ENCODE peak calls at places on chromosomes 12 and 14, in nine cellular contexts. U, J, Y, D, S, L, H, A and M are unnamed samples. For H3K4me1, the result is how much of the 10 kb centered on the place peaks cover.

GRCh38 chr14:100523536-100524025 is 63.6 kb downstream of the BEGAIN start:
- DNase-seq in U (no peak), J (no peak), Y (no peak), D (no peak), S (no peak), L (no peak), H (no peak), A (no peak), M (no peak)

GRCh38 chr12:28802706-28803438 is 346.2 kb upstream of the FAR2 start:
- DNase-seq in U (no peak), J (no peak), Y (no peak), D (no peak), S (peak), L (no peak), H (no peak), A (no peak), M (no peak)

GRCh38 chr14:88322505-88323085 is 474 bp downstream of the KCNK10 start:
- DNase-seq in U (no peak), J (no peak), Y (no peak), D (no peak), S (no peak), L (no peak), H (no peak), A (no peak), M (no peak)

GRCh38 chr14:22558221-22558913 is 30.7 kb downstream of the DAD1 start:
- DNase-seq in U (no peak), J (no peak), Y (no peak), D (no peak), S (no peak), L (no peak), H (no peak), A (no peak), M (peak)

GRCh38 chr14:68966872-68967301 is 12.2 kb downstream of the ACTN1 start:
- DNase-seq in U (peak), J (no peak), Y (no peak), D (peak), S (no peak), L (no peak), H (no peak), A (peak), M (peak)

GRCh38 chr14:75990297-75990696 is 4.7 kb downstream of the IFT43 start:
- DNase-seq in U (no peak), J (no peak), Y (no peak), D (no peak), S (no peak), L (no peak), H (no peak), A (no peak), M (no peak)

GRCh38 chr12:75877588-75878381 is 153.8 kb downstream of the PHLDA1 start:
- DNase-seq in U (peak), J (no peak), Y (no peak), D (no peak), S (no peak), L (peak), H (no peak), A (no peak), M (peak)

GRCh38 chr12:100186071-100186470 is 14.5 kb upstream of the ACTR6 start:
- DNase-seq in U (no peak), J (no peak), Y (no peak), D (no peak), S (no peak), L (no peak), H (no peak), A (no peak), M (no peak)

GRCh38 chr12:55933158-55933798 is 2.3 kb downstream of the DGKA start:
- DNase-seq in U (peak), J (no peak), Y (peak), D (peak), S (no peak), L (no peak), H (no peak), A (peak), M (no peak)

GRCh38 chr12:1212529-1212928 is 221.5 kb downstream of the ERC1 start:
- DNase-seq in U (no peak), J (no peak), Y (peak), D (no peak), S (no peak), L (no peak), H (peak), A (no peak), M (no peak)

GRCh38 chr14:85579957-85580356 is 50.0 kb downstream of the FLRT2 start:
- DNase-seq in U (no peak), J (no peak), Y (no peak), D (no peak), S (no peak), L (no peak), H (no peak), A (no peak), M (no peak)

GRCh38 chr12:49868952-49869815 is 26.3 kb upstream of the BCDIN3D start:
- DNase-seq in U (peak), J (peak), Y (peak), D (peak), S (peak), L (peak), H (no peak), A (peak), M (peak)

GRCh38 chr12:17588968-17589367 is 501.0 kb downstream of the RERGL start:
- DNase-seq in U (no peak), J (no peak), Y (no peak), D (no peak), S (no peak), L (no peak), H (peak), A (no peak), M (peak)

GRCh38 chr14:37144729-37145363 is 27.6 kb downstream of the SLC25A21 start:
- DNase-seq in U (no peak), J (no peak), Y (no peak), D (no peak), S (no peak), L (no peak), H (no peak), A (no peak), M (no peak)

GRCh38 chr12:124692443-124692842 is 125.0 kb upstream of the NCOR2 start:
- DNase-seq in U (no peak), J (no peak), Y (no peak), D (no peak), S (no peak), L (no peak), H (no peak), A (no peak), M (no peak)

GRCh38 chr12:51855586-51856428 is 7.3 kb upstream of the FIGNL2 start:
- DNase-seq in U (peak), J (peak), Y (no peak), D (peak), S (peak), L (peak), H (no peak), A (no peak), M (no peak)

GRCh38 chr12:121753844-121754264 is 39.6 kb downstream of the RHOF start:
- DNase-seq in U (no peak), J (peak), Y (no peak), D (peak), S (peak), L (no peak), H (no peak), A (no peak), M (peak)

GRCh38 chr14:100827751-100828447 is 2.0 kb downstream of the MEG3 start:
- DNase-seq in U (peak), J (no peak), Y (no peak), D (peak), S (no peak), L (peak), H (no peak), A (no peak), M (no peak)

GRCh38 chr12:108622425-108622824 is 11.3 kb downstream of the SELPLG start:
- DNase-seq in U (peak), J (peak), Y (no peak), D (no peak), S (no peak), L (no peak), H (no peak), A (no peak), M (no peak)

GRCh38 chr14:56359245-56359644 is 220.4 kb upstream of the TMEM260 start:
- DNase-seq in U (no peak), J (no peak), Y (no peak), D (no peak), S (no peak), L (no peak), H (no peak), A (no peak), M (no peak)

GRCh38 chr12:110001596-110001995 is 2.4 kb downstream of the ANKRD13A start:
- DNase-seq in U (no peak), J (no peak), Y (no peak), D (no peak), S (no peak), L (peak), H (no peak), A (no peak), M (no peak)

GRCh38 chr12:18250313-18250916 is 10.9 kb upstream of the PIK3C2G start:
- DNase-seq in U (peak), J (no peak), Y (no peak), D (peak), S (no peak), L (peak), H (peak), A (peak), M (no peak)

GRCh38 chr12:22738945-22739344 is 114.0 kb downstream of the ETNK1 start:
- DNase-seq in U (no peak), J (no peak), Y (no peak), D (no peak), S (no peak), L (no peak), H (no peak), A (no peak), M (no peak)

GRCh38 chr12:116216022-116216756 is 61.3 kb downstream of the MED13L start:
- DNase-seq in U (no peak), J (no peak), Y (no peak), D (no peak), S (no peak), L (no peak), H (no peak), A (no peak), M (no peak)

GRCh38 chr14:102998393-102998792 is 59.0 kb downstream of the CDC42BPB start:
- DNase-seq in U (no peak), J (no peak), Y (no peak), D (no peak), S (no peak), L (peak), H (no peak), A (no peak), M (no peak)

GRCh38 chr14:99745307-99745951 is 47.8 kb upstream of the EML1 start:
- DNase-seq in U (peak), J (no peak), Y (no peak), D (no peak), S (no peak), L (peak), H (no peak), A (no peak), M (no peak)

GRCh38 chr12:5022465-5023061 is 21.1 kb upstream of the KCNA5 start:
- DNase-seq in U (peak), J (peak), Y (peak), D (peak), S (no peak), L (peak), H (peak), A (no peak), M (peak)

GRCh38 chr12:4909734-4910501 is at the start of gene KCNA1:
- DNase-seq in U (no peak), J (no peak), Y (no peak), D (no peak), S (no peak), L (no peak), H (no peak), A (no peak), M (peak)

GRCh38 chr12:102542816-102543448 is 62.6 kb upstream of the IGF1 start:
- DNase-seq in U (no peak), J (peak), Y (no peak), D (no peak), S (no peak), L (peak), H (no peak), A (no peak), M (no peak)

GRCh38 chr12:38875571-38876228 is 29.7 kb downstream of the CPNE8 start:
- DNase-seq in U (peak), J (no peak), Y (no peak), D (no peak), S (no peak), L (no peak), H (no peak), A (no peak), M (no peak)

GRCh38 chr14:94103554-94104165 is 6.9 kb upstream of the IFI27 start:
- DNase-seq in U (no peak), J (no peak), Y (no peak), D (no peak), S (no peak), L (no peak), H (no peak), A (no peak), M (no peak)

GRCh38 chr12:30794591-30795409 is 40.0 kb upstream of the CAPRIN2 start:
- DNase-seq in U (peak), J (peak), Y (no peak), D (peak), S (no peak), L (peak), H (peak), A (no peak), M (no peak)

GRCh38 chr12:123522164-123522563 is 11.4 kb downstream of the RILPL1 start:
- DNase-seq in U (no peak), J (peak), Y (no peak), D (no peak), S (no peak), L (no peak), H (no peak), A (no peak), M (no peak)

GRCh38 chr14:45249847-45250575 is 3.0 kb downstream of the MIS18BP1 start:
- DNase-seq in U (peak), J (peak), Y (no peak), D (no peak), S (no peak), L (peak), H (no peak), A (peak), M (no peak)

GRCh38 chr12:2963154-2963759 is 4.1 kb downstream of the TEAD4 start:
- DNase-seq in U (peak), J (peak), Y (no peak), D (peak), S (no peak), L (no peak), H (no peak), A (no peak), M (no peak)

GRCh38 chr12:2959508-2960431 is 573 bp downstream of the TEAD4 start:
- DNase-seq in U (peak), J (peak), Y (peak), D (peak), S (no peak), L (peak), H (no peak), A (peak), M (peak)

GRCh38 chr12:2960432-2960956 is 1.3 kb downstream of the TEAD4 start:
- DNase-seq in U (peak), J (no peak), Y (no peak), D (no peak), S (no peak), L (peak), H (no peak), A (no peak), M (peak)

GRCh38 chr12:2960996-2961616 is 1.9 kb downstream of the TEAD4 start:
- DNase-seq in U (peak), J (no peak), Y (no peak), D (no peak), S (no peak), L (peak), H (no peak), A (no peak), M (no peak)

DNA sequence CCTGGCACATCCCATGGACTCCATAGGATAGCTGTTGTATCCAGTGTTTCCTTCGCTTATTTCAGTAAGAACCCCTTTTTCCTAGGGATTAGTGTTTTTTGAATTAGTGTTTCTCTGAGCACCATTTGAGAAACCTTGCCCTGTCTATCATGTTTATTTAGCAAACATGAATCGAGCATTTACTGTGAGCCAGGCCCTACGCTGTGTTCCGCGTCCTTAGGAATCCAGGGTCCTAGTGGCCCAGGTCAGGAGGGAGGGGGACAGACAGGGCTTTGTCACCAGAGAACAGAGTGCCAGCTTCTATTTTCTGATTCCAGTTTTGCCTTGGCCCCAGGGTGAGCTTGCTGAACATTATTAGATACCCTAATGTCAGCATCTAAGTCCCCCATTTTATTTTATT is 2.5 kb downstream of the TEAD4 start:
- DNase-seq in U (no peak), J (no peak), Y (no peak), D (no peak), S (no peak), L (no peak), H (no peak), A (no peak), M (no peak)
- TF ChIP-seq POLR2A in U (no peak), J (no peak), Y (no peak), D (no peak), S (no peak), L (no peak), H (no peak), A (no peak), M (no peak)

GRCh38 chr12:132611620-132612019 is 1.2 kb upstream of the LRCOL1 start:
- DNase-seq in U (no peak), J (no peak), Y (no peak), D (no peak), S (no peak), L (no peak), H (no peak), A (no peak), M (no peak)
- H3K4me1 ChIP-seq in U (under half), J (under half), Y (under half), D (under half), S (under half), L (under half), H (under half), A (under half), M (under half)

GRCh38 chr14:77040059-77040308 is 11.5 kb upstream of the IRF2BPL start:
- DNase-seq in U (no peak), J (no peak), Y (no peak), D (no peak), S (no peak), L (no peak), H (no peak), A (no peak), M (no peak)

GRCh38 chr14:77039285-77040058 is 11.0 kb upstream of the IRF2BPL start:
- DNase-seq in U (peak), J (no peak), Y (peak), D (no peak), S (no peak), L (peak), H (no peak), A (peak), M (no peak)

GRCh38 chr14:77041837-77042557 is 13.5 kb upstream of the IRF2BPL start:
- DNase-seq in U (peak), J (peak), Y (peak), D (peak), S (no peak), L (peak), H (no peak), A (peak), M (peak)

GRCh38 chr14:77040995-77041744 is 12.7 kb upstream of the IRF2BPL start:
- DNase-seq in U (no peak), J (peak), Y (peak), D (peak), S (no peak), L (no peak), H (no peak), A (no peak), M (no peak)

DNA sequence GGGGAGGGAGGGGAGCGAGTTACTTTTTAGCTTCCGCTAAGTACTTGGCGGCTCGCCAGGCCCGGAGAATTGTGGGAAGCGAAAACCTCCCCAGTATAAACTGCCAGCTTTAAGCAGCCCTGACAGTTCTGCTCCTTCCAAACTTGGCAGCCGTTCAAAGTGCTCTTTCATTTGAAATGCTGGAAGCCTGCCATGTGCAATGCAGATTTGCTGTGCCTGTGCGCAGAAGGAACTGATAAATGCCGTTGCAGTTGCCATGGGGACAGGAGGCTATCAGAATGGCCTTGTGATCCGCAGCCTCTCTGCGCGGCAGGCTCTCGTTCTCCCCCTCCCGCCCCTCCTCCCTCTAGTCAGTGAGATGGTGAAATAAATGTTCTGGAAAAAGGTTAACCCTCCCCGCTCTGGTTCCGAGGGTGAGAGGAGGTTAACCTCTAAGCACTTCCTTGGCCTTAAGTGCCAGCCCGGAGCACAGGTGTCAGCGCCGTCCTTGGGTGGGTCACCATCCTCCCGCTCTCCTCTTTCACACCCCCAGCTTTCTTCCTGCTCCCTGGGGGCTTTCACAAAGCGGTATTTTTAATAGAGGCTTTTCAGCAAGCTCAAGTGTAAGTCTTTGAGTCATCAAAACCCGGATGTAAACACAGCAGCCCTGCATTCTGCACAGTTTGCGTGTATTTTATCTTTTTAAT is 11.9 kb upstream of the IRF2BPL start:
- DNase-seq in U (peak), J (peak), Y (peak), D (peak), S (peak), L (peak), H (no peak), A (peak), M (peak)
- TF ChIP-seq POLR2A in U (no peak), J (peak), Y (no peak), D (no peak), S (peak), L (peak), H (no peak), A (no peak), M (no peak)

DNA sequence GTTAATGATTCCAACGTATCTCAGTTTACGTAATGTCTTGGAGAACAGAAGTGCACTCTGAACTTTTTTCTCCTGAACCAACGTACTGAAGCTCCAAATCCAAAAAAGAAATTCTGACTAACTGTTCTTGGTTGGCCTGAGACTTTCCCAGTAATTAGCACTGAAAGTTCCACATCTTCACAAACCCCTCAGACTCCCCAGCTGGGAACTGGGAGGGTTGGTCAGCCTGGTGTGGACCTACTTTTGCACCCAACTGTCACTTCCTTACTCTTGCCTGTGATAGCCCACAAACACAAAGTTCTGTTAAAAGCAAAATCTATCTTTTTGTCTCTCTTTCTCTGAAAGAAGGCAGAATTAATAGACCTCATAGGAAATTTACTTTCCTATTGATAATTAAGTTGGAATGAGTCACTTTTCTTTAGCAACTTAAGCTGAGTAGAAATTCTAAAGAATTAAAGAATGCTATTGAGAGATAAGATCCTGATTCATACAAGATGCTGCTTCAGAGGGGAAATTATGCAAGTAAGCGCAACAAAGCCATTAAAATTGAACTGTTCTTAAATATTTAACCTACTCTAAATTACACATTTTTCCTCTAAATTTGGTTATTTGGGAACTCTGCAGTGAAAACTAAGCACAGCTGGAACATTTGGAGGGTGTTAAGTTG is 155.0 kb downstream of the EPS8 start:
- DNase-seq in U (peak), J (no peak), Y (no peak), D (no peak), S (no peak), L (peak), H (no peak), A (no peak), M (no peak)
- H3K4me1 ChIP-seq in U (half or more), J (under half), Y (under half), D (under half), S (under half), L (under half), H (under half), A (under half), M (under half)